ENCODE peak calls at places on chromosomes 11 and 22, in ten cellular contexts. One of them, this sample, is unnamed.

GRCh38 chr11:8638300-8638699 is 44.2 kb downstream of the TRIM66 start:
- DNase-seq in choroid plexus epithelial cell: peak
- DNase-seq in NAMALWA: no peak
- DNase-seq in foreskin fibroblast: peak
- DNase-seq in progenitor cell of endocrine pancreas: no peak
- DNase-seq in cardiac muscle cell: no peak
- DNase-seq in MCF 10A: no peak
- DNase-seq in HTR-8/SVneo: no peak
- DNase-seq in MM.1S: no peak
- DNase-seq in T-helper 9 cell: no peak
- DNase-seq in this sample: no peak

GRCh38 chr11:134660416-134660815 is 248.4 kb upstream of the B3GAT1 start:
- DNase-seq in HTR-8/SVneo: no peak
- DNase-seq in progenitor cell of endocrine pancreas: no peak
- DNase-seq in MCF 10A: no peak
- DNase-seq in choroid plexus epithelial cell: no peak
- DNase-seq in MM.1S: no peak
- DNase-seq in NAMALWA: no peak
- DNase-seq in T-helper 9 cell: no peak
- DNase-seq in foreskin fibroblast: no peak
- DNase-seq in cardiac muscle cell: no peak
- DNase-seq in this sample: no peak

GRCh38 chr22:35534091-35534490 is 6.5 kb upstream of the RASD2 start:
- DNase-seq in cardiac muscle cell: no peak
- DNase-seq in progenitor cell of endocrine pancreas: no peak
- DNase-seq in MCF 10A: no peak
- DNase-seq in T-helper 9 cell: no peak
- DNase-seq in MM.1S: peak
- DNase-seq in HTR-8/SVneo: no peak
- DNase-seq in choroid plexus epithelial cell: no peak
- DNase-seq in NAMALWA: no peak
- DNase-seq in foreskin fibroblast: no peak
- DNase-seq in this sample: no peak

GRCh38 chr11:15258433-15259350 is 144.0 kb downstream of the INSC start:
- DNase-seq in HTR-8/SVneo: peak
- DNase-seq in T-helper 9 cell: no peak
- DNase-seq in cardiac muscle cell: peak
- DNase-seq in MM.1S: no peak
- DNase-seq in progenitor cell of endocrine pancreas: no peak
- DNase-seq in choroid plexus epithelial cell: peak
- DNase-seq in foreskin fibroblast: peak
- DNase-seq in MCF 10A: peak
- DNase-seq in NAMALWA: peak
- DNase-seq in this sample: no peak

GRCh38 chr11:41328324-41328723 is 131.1 kb downstream of the LRRC4C start:
- DNase-seq in cardiac muscle cell: no peak
- DNase-seq in HTR-8/SVneo: no peak
- DNase-seq in MCF 10A: no peak
- DNase-seq in foreskin fibroblast: no peak
- DNase-seq in choroid plexus epithelial cell: no peak
- DNase-seq in MM.1S: no peak
- DNase-seq in NAMALWA: no peak
- DNase-seq in progenitor cell of endocrine pancreas: no peak
- DNase-seq in T-helper 9 cell: no peak
- DNase-seq in this sample: no peak

GRCh38 chr22:29269731-29270474 is 1.8 kb downstream of the EWSR1 start:
- DNase-seq in foreskin fibroblast: peak
- DNase-seq in progenitor cell of endocrine pancreas: no peak
- DNase-seq in cardiac muscle cell: peak
- DNase-seq in MCF 10A: peak
- DNase-seq in T-helper 9 cell: no peak
- DNase-seq in HTR-8/SVneo: no peak
- DNase-seq in MM.1S: peak
- DNase-seq in choroid plexus epithelial cell: peak
- DNase-seq in NAMALWA: peak
- DNase-seq in this sample: no peak

GRCh38 chr22:27517361-27517760 is 284.2 kb downstream of the MN1 start:
- DNase-seq in foreskin fibroblast: no peak
- DNase-seq in T-helper 9 cell: no peak
- DNase-seq in MM.1S: no peak
- DNase-seq in cardiac muscle cell: no peak
- DNase-seq in NAMALWA: no peak
- DNase-seq in progenitor cell of endocrine pancreas: no peak
- DNase-seq in HTR-8/SVneo: no peak
- DNase-seq in MCF 10A: no peak
- DNase-seq in choroid plexus epithelial cell: no peak
- DNase-seq in this sample: no peak

GRCh38 chr11:6604081-6604626 is 580 bp downstream of the ILK start:
- DNase-seq in NAMALWA: peak
- DNase-seq in HTR-8/SVneo: peak
- DNase-seq in foreskin fibroblast: peak
- DNase-seq in choroid plexus epithelial cell: peak
- DNase-seq in MM.1S: peak
- DNase-seq in T-helper 9 cell: peak
- DNase-seq in MCF 10A: peak
- DNase-seq in progenitor cell of endocrine pancreas: no peak
- DNase-seq in cardiac muscle cell: peak
- DNase-seq in this sample: no peak

GRCh38 chr11:92376146-92376599 is 151.6 kb downstream of the FAT3 start:
- DNase-seq in MCF 10A: no peak
- DNase-seq in progenitor cell of endocrine pancreas: no peak
- DNase-seq in foreskin fibroblast: peak
- DNase-seq in HTR-8/SVneo: no peak
- DNase-seq in MM.1S: no peak
- DNase-seq in NAMALWA: no peak
- DNase-seq in T-helper 9 cell: no peak
- DNase-seq in choroid plexus epithelial cell: peak
- DNase-seq in cardiac muscle cell: no peak
- DNase-seq in this sample: no peak

GRCh38 chr11:11512929-11513328 is 108.9 kb downstream of the GALNT18 start:
- DNase-seq in T-helper 9 cell: no peak
- DNase-seq in NAMALWA: no peak
- DNase-seq in MM.1S: no peak
- DNase-seq in choroid plexus epithelial cell: no peak
- DNase-seq in progenitor cell of endocrine pancreas: no peak
- DNase-seq in foreskin fibroblast: no peak
- DNase-seq in HTR-8/SVneo: no peak
- DNase-seq in MCF 10A: no peak
- DNase-seq in cardiac muscle cell: no peak
- DNase-seq in this sample: no peak

GRCh38 chr22:32737811-32738210 is 63.7 kb upstream of the TIMP3 start:
- DNase-seq in T-helper 9 cell: no peak
- DNase-seq in MCF 10A: no peak
- DNase-seq in MM.1S: no peak
- DNase-seq in NAMALWA: no peak
- DNase-seq in cardiac muscle cell: no peak
- DNase-seq in progenitor cell of endocrine pancreas: no peak
- DNase-seq in foreskin fibroblast: peak
- DNase-seq in choroid plexus epithelial cell: no peak
- DNase-seq in HTR-8/SVneo: no peak
- DNase-seq in this sample: no peak

GRCh38 chr11:24509114-24509513 is 12.3 kb downstream of the LUZP2 start:
- DNase-seq in HTR-8/SVneo: no peak
- DNase-seq in MM.1S: peak
- DNase-seq in foreskin fibroblast: no peak
- DNase-seq in choroid plexus epithelial cell: peak
- DNase-seq in MCF 10A: no peak
- DNase-seq in cardiac muscle cell: no peak
- DNase-seq in NAMALWA: peak
- DNase-seq in T-helper 9 cell: no peak
- DNase-seq in progenitor cell of endocrine pancreas: no peak
- DNase-seq in this sample: no peak

GRCh38 chr11:119529936-119530335 is 107.0 kb upstream of the THY1 start:
- DNase-seq in T-helper 9 cell: no peak
- DNase-seq in foreskin fibroblast: no peak
- DNase-seq in HTR-8/SVneo: no peak
- DNase-seq in choroid plexus epithelial cell: no peak
- DNase-seq in progenitor cell of endocrine pancreas: no peak
- DNase-seq in MCF 10A: no peak
- DNase-seq in cardiac muscle cell: no peak
- DNase-seq in MM.1S: no peak
- DNase-seq in NAMALWA: no peak
- DNase-seq in this sample: no peak

GRCh38 chr11:97336064-97336463 is 946.3 kb downstream of the JRKL start:
- DNase-seq in MCF 10A: no peak
- DNase-seq in T-helper 9 cell: no peak
- DNase-seq in choroid plexus epithelial cell: no peak
- DNase-seq in MM.1S: no peak
- DNase-seq in foreskin fibroblast: no peak
- DNase-seq in cardiac muscle cell: no peak
- DNase-seq in progenitor cell of endocrine pancreas: no peak
- DNase-seq in HTR-8/SVneo: no peak
- DNase-seq in NAMALWA: no peak
- DNase-seq in this sample: no peak

GRCh38 chr11:93444671-93445073 is 98.5 kb downstream of the SMCO4 start:
- DNase-seq in foreskin fibroblast: no peak
- DNase-seq in NAMALWA: no peak
- DNase-seq in HTR-8/SVneo: no peak
- DNase-seq in MM.1S: no peak
- DNase-seq in T-helper 9 cell: no peak
- DNase-seq in MCF 10A: peak
- DNase-seq in cardiac muscle cell: peak
- DNase-seq in progenitor cell of endocrine pancreas: peak
- DNase-seq in choroid plexus epithelial cell: no peak
- DNase-seq in this sample: no peak

GRCh38 chr22:49624421-49625177 is 203.1 kb downstream of the BRD1 start:
- DNase-seq in MM.1S: no peak
- DNase-seq in progenitor cell of endocrine pancreas: no peak
- DNase-seq in foreskin fibroblast: no peak
- DNase-seq in NAMALWA: no peak
- DNase-seq in HTR-8/SVneo: no peak
- DNase-seq in cardiac muscle cell: no peak
- DNase-seq in T-helper 9 cell: no peak
- DNase-seq in MCF 10A: no peak
- DNase-seq in choroid plexus epithelial cell: no peak
- DNase-seq in this sample: no peak

GRCh38 chr11:96155627-96156378 is 187.2 kb downstream of the MAML2 start:
- DNase-seq in progenitor cell of endocrine pancreas: no peak
- DNase-seq in choroid plexus epithelial cell: peak
- DNase-seq in T-helper 9 cell: no peak
- DNase-seq in HTR-8/SVneo: peak
- DNase-seq in cardiac muscle cell: no peak
- DNase-seq in foreskin fibroblast: peak
- DNase-seq in MCF 10A: peak
- DNase-seq in MM.1S: no peak
- DNase-seq in NAMALWA: no peak
- DNase-seq in this sample: no peak

GRCh38 chr11:995752-996420 is 40.6 kb downstream of the MUC6 start:
- DNase-seq in MCF 10A: no peak
- DNase-seq in cardiac muscle cell: no peak
- DNase-seq in NAMALWA: peak
- DNase-seq in progenitor cell of endocrine pancreas: no peak
- DNase-seq in choroid plexus epithelial cell: peak
- DNase-seq in T-helper 9 cell: no peak
- DNase-seq in HTR-8/SVneo: no peak
- DNase-seq in MM.1S: no peak
- DNase-seq in foreskin fibroblast: peak
- DNase-seq in this sample: peak

GRCh38 chr11:86741489-86742435 is 58.6 kb upstream of the PRSS23 start:
- DNase-seq in progenitor cell of endocrine pancreas: no peak
- DNase-seq in foreskin fibroblast: peak
- DNase-seq in NAMALWA: no peak
- DNase-seq in choroid plexus epithelial cell: peak
- DNase-seq in MCF 10A: peak
- DNase-seq in cardiac muscle cell: no peak
- DNase-seq in T-helper 9 cell: no peak
- DNase-seq in HTR-8/SVneo: no peak
- DNase-seq in MM.1S: no peak
- DNase-seq in this sample: no peak

GRCh38 chr11:68956142-68956541 is 24.6 kb downstream of the MRGPRD start:
- DNase-seq in HTR-8/SVneo: no peak
- DNase-seq in T-helper 9 cell: peak
- DNase-seq in MCF 10A: no peak
- DNase-seq in cardiac muscle cell: no peak
- DNase-seq in foreskin fibroblast: no peak
- DNase-seq in NAMALWA: peak
- DNase-seq in choroid plexus epithelial cell: no peak
- DNase-seq in MM.1S: no peak
- DNase-seq in progenitor cell of endocrine pancreas: no peak
- DNase-seq in this sample: peak